ENCODE peak calls at places on chromosomes 3 and 15, in five cellular contexts. I is GF-D8, Q is HEK293T, P is frontal cortex, H is neural crest cell. U is an unnamed sample.

GRCh38 chr3:96083610-96084009 is 730.8 kb upstream of the EPHA6 start:
- DNase-seq in I (no peak), Q (no peak), P (no peak), H (no peak), U (no peak)

GRCh38 chr3:160106905-160107861 is 118.0 kb upstream of the C3orf80 start:
- DNase-seq in I (no peak), Q (no peak), P (no peak), H (no peak), U (peak; percentile 77)

GRCh38 chr15:31303434-31304073 is 23.1 kb upstream of the KLF13 start:
- DNase-seq in I (no peak), Q (peak; percentile 37), P (no peak), H (no peak), U (no peak)

GRCh38 chr15:75696303-75696657 is 16.4 kb downstream of the CSPG4 start:
- DNase-seq in I (no peak), Q (no peak), P (peak; percentile 63), H (no peak), U (no peak)

GRCh38 chr3:141413387-141414140 is 45.3 kb downstream of the ZBTB38 start:
- DNase-seq in I (no peak), Q (no peak), P (no peak), H (no peak), U (no peak)

GRCh38 chr3:14411166-14411526 is 8.7 kb downstream of the SLC6A6 start:
- DNase-seq in I (no peak), Q (no peak), P (no peak), H (no peak), U (no peak)

GRCh38 chr3:194139977-194140351 is 4.0 kb downstream of the HES1 start:
- DNase-seq in I (no peak), Q (no peak), P (no peak), H (no peak), U (no peak)

GRCh38 chr3:170128977-170129431 is 52.5 kb downstream of the PHC3 start:
- DNase-seq in I (peak; percentile 53), Q (peak; percentile 18), P (no peak), H (no peak), U (peak; percentile 11)

GRCh38 chr3:48637305-48637704 is 2.0 kb upstream of the SLC26A6 start:
- DNase-seq in I (no peak), Q (no peak), P (no peak), H (no peak), U (no peak)

GRCh38 chr3:139472380-139473010 is 3.8 kb downstream of the RBP2 start:
- DNase-seq in I (no peak), Q (no peak), P (no peak), H (no peak), U (no peak)

GRCh38 chr15:77038312-77039216 is 32.3 kb downstream of the TSPAN3 start:
- DNase-seq in I (no peak), Q (no peak), P (no peak), H (no peak), U (no peak)

GRCh38 chr15:37921527-37922385 is 12.7 kb upstream of the TMCO5A start:
- DNase-seq in I (no peak), Q (no peak), P (no peak), H (no peak), U (no peak)

U was measured in HuH-7.5.